ENCODE peak calls at places on chromosomes 7 and 10, in nine cellular contexts. G is heart right ventricle, I is neural progenitor cell, O is right lobe of liver, B is pancreas, S is MM.1S, V is OCI-LY7, J is stomach, R is colonic mucosa. E is an unnamed sample. For H3K36me3 and H3K4me1, the result is how much of the 10 kb centered on the place peaks cover.

GRCh38 chr7:74099031-74099430 is 15.4 kb downstream of the LIMK1 start:
- DNase-seq in G (no peak), I (no peak), O (no peak), B (no peak), S (no peak), V (no peak), J (no peak), R (no peak), E (no peak)

GRCh38 chr7:44489955-44490350 is 505 bp downstream of the NUDCD3 start:
- DNase-seq in G (no peak), I (no peak), O (no peak), B (no peak), S (no peak), V (no peak), J (peak), R (peak), E (no peak)

GRCh38 chr10:22897371-22897770 is 30.5 kb upstream of the ARMC3 start:
- DNase-seq in G (no peak), I (no peak), O (no peak), B (no peak), S (no peak), V (no peak), J (no peak), R (no peak), E (no peak)

GRCh38 chr7:106345421-106346166 is 60.8 kb upstream of the NAMPT start:
- DNase-seq in G (no peak), I (no peak), O (no peak), B (no peak), S (no peak), V (no peak), J (no peak), R (no peak), E (no peak)

GRCh38 chr7:94276797-94277196 is 117.9 kb upstream of the COL1A2 start:
- DNase-seq in G (no peak), I (peak), O (no peak), B (no peak), S (peak), V (peak), J (no peak), R (no peak), E (peak)

GRCh38 chr10:95406651-95407280 is 116.0 kb upstream of the PDLIM1 start:
- DNase-seq in G (peak), I (no peak), O (peak), B (peak), S (no peak), V (no peak), J (peak), R (peak), E (peak)

GRCh38 chr7:98305951-98306535 is 24.6 kb downstream of the BRI3 start:
- DNase-seq in G (no peak), I (no peak), O (peak), B (no peak), S (no peak), V (no peak), J (no peak), R (no peak), E (no peak)

GRCh38 chr7:27846388-27846787 is 106.4 kb downstream of the TAX1BP1 start:
- DNase-seq in G (no peak), I (no peak), O (no peak), B (no peak), S (no peak), V (no peak), J (no peak), R (no peak), E (no peak)

GRCh38 chr10:42963302-42963701 is 113.6 kb upstream of the RET start:
- DNase-seq in G (peak), I (no peak), O (peak), B (no peak), S (no peak), V (no peak), J (peak), R (peak), E (no peak)

GRCh38 chr10:114482915-114483314 is 78.6 kb upstream of the AFAP1L2 start:
- DNase-seq in G (no peak), I (no peak), O (no peak), B (no peak), S (no peak), V (no peak), J (no peak), R (no peak), E (peak)

DNA sequence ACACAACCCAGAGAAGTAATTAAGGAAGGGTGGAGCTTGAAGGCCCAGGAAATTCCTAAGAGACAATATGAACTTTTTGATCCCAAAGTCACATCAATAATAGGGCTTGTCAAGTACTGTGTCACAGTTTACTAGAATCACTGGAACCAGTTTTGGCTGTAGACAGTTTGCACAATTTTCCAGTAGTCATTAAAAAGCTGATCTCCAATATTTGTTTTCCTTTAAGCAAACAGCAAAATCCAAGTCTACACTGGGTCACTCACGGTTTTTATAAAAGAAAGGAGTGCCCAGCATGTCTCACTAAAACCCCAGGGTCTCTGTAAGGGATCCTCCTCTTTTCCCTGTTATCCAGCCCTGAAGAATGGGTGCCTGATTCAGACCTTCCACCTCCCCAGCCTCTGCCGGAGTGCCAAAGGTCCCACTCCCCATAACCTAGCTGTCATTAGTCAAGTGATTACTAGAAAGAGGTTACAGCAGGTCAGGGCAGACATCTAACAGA is 640 bp downstream of the SLC25A16 start:
- DNase-seq in G (no peak), I (no peak), O (no peak), B (no peak), S (no peak), V (no peak), J (no peak), R (no peak), E (no peak)
- TF ChIP-seq CTCF in G (no peak), I (no peak), O (no peak), B (no peak), S (no peak), V (no peak), J (no peak), R (no peak), E (no peak)

GRCh38 chr10:79052311-79053080 is 16.3 kb upstream of the ZMIZ1 start:
- DNase-seq in G (no peak), I (peak), O (peak), B (peak), S (no peak), V (peak), J (peak), R (peak), E (no peak)
- H3K36me3 ChIP-seq in G (under half), I (under half), O (under half), B (under half), S (under half), V (under half), J (under half), R (under half), E (under half)

DNA sequence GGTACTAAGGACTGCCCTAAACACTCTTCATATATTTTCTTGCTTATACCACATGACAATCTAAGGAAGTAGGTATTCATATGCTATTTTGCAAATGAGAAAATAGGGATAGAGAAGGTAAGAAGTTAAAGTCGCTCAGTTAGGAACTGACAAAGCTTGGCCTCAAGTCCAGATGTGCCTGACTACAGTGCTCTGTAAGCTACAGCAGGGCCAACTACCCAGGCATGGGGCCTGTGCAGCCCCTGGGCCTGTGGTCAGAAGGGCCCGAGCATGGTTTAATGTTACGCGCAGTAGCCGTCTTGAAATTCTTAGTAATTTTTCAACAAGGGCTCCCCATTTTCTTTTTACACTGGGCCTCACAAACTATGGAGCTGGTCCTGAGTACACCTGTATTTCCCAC is 146.2 kb downstream of the GLI3 start:
- DNase-seq in G (no peak), I (no peak), O (no peak), B (no peak), S (no peak), V (no peak), J (no peak), R (no peak), E (no peak)
- H3K4me1 ChIP-seq in G (under half), I (half or more), O (under half), B (under half), S (under half), V (under half), J (under half), R (under half), E (under half)

DNA sequence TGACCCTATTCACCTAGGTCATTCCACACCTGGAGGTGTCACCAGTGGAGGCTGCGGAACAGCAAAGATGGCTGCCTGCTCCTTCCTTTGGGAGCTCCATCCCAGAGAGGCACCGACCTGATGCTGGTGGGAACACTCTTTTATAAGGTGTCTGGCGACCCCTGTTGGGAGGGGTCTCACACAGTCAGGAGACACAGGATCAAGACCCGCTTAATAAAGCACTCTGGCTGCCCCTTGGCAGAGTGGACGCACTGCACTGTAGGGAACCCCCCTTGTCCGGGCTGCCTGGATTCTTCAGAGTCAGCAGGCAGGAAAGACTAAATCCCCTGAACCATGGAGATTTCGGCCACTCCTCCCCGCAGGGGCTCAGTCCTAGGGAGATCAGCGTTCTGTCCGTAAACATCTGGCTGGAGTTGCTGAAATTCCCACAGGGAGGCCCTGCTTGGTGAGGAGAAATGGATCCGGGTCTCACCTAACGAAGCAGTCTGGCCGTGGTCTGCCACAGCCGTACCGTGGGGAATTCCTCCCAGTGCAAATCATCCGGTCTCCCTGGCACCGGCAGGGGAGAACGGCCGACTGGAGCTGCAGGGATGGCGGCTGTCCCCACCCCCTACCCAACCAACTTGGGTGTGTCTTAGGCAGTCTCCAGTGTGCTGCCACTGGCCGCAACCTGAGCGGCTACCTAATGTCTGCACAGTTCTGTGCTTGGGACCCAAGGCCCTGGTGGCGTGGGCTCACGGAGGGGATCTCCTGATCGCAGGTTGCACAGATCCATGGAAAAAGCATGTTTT is 66.1 kb downstream of the LSMEM1 start:
- DNase-seq in G (no peak), I (peak), O (no peak), B (peak), S (no peak), V (peak), J (no peak), R (no peak), E (peak)
- TF ChIP-seq CTCF in G (no peak), I (peak), O (no peak), B (no peak), S (peak), V (peak), J (no peak), R (no peak), E (no peak)